ENCODE peak calls at places on chromosome 22, in four cellular contexts. S is spleen, E is right lobe of liver, N is breast epithelium. K is an unnamed sample.

GRCh38 chr22:46233231-46233630 is 16.9 kb downstream of the CDPF1 start:
- DNase-seq in N (no peak), E (no peak), S (peak; percentile 76), K (peak; percentile 76)

GRCh38 chr22:45538284-45538683 is 35.6 kb downstream of the FBLN1 start:
- DNase-seq in N (peak; percentile 62), E (no peak), S (no peak), K (no peak)

GRCh38 chr22:50083462-50084081 is 1.7 kb downstream of the MLC1 start:
- DNase-seq in N (no peak), E (no peak), S (peak; percentile 66), K (peak; percentile 48)

GRCh38 chr22:19709063-19709769 is 5.1 kb upstream of the SEPTIN5 start:
- DNase-seq in N (no peak), S (peak; percentile 44), E (no peak), K (peak; percentile 62)

GRCh38 chr22:20552913-20553401 is 45.5 kb downstream of the MED15 start:
- DNase-seq in E (no peak), S (peak; percentile 74), N (no peak), K (no peak)

GRCh38 chr22:25563757-25564319 is 637 bp upstream of the GRK3 start:
- DNase-seq in E (no peak), S (no peak), N (peak; percentile 30), K (peak; percentile 74)

GRCh38 chr22:35554297-35554845 is 13.7 kb downstream of the RASD2 start:
- DNase-seq in E (no peak), N (no peak), S (no peak), K (peak; percentile 80)

GRCh38 chr22:23403720-23404688 is 176.1 kb downstream of the IGLL1 start:
- DNase-seq in S (no peak), E (no peak), N (no peak), K (no peak)

GRCh38 chr22:22171357-22172218 is 73.0 kb upstream of the VPREB1 start:
- DNase-seq in E (no peak), S (no peak), N (no peak), K (peak; percentile 14)

GRCh38 chr22:23278883-23279675 is 98.8 kb downstream of the BCR start:
- DNase-seq in S (no peak), N (peak; percentile 96), E (no peak), K (no peak)

GRCh38 chr22:28864878-28865596 is 18.3 kb upstream of the ZNRF3 start:
- DNase-seq in N (no peak), E (peak; percentile 81), S (peak; percentile 41), K (no peak)

GRCh38 chr22:37240240-37240940 is 3.7 kb downstream of the RAC2 start:
- DNase-seq in S (peak; percentile 62), N (no peak), E (no peak), K (no peak)
- TF ChIP-seq POLR2A in S (no peak), N (no peak), E (no peak), K (no peak)

GRCh38 chr22:41517172-41518047 is 26.9 kb downstream of the POLR3H start:
- DNase-seq in E (no peak), N (peak; percentile 75), S (no peak), K (peak; percentile 44)
- TF ChIP-seq POLR2A in E (no peak), N (no peak), S (no peak), K (no peak)

GRCh38 chr22:27430799-27431480 is 370.6 kb downstream of the MN1 start:
- DNase-seq in N (no peak), E (no peak), S (no peak), K (no peak)

GRCh38 chr22:27434898-27435297 is 366.7 kb downstream of the MN1 start:
- DNase-seq in N (no peak), S (no peak), E (no peak), K (no peak)

GRCh38 chr22:27435839-27436581 is 365.5 kb downstream of the MN1 start:
- DNase-seq in S (no peak), N (no peak), E (no peak), K (no peak)

GRCh38 chr22:27431896-27432295 is 369.7 kb downstream of the MN1 start:
- DNase-seq in S (no peak), N (no peak), E (no peak), K (no peak)

DNA sequence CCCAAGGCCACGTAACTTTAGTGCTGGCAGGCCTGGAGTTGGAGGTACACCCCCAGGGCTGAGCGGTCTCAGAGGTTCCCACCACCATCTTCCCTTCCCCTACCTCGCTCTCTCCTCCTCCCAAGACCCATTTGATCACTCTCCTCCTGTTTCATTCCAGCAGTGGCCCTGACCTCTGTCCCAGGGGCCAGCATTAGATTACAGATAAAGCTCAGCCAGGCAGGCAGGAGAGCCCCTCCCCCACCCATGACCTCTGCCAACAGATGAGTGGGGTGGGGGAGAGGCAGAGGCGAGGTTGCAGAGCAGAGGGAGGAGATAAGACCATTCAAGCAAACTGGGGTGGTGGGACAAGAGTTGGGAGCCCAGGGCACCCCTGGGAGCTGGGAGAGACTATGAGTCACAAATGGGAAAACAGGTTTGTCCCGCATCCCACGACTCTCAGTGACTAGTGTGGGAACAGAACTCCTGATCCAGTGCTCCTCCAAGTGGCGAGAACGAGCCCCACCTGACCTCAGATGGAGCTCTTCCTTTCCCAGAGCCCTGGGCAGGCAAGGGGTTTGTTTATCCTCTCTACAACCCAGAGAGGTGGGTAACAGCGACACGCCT is 367.9 kb downstream of the MN1 start:
- DNase-seq in N (no peak), E (no peak), S (no peak), K (no peak)
- TF ChIP-seq POLR2A in N (no peak), E (no peak), S (no peak), K (no peak)

DNA sequence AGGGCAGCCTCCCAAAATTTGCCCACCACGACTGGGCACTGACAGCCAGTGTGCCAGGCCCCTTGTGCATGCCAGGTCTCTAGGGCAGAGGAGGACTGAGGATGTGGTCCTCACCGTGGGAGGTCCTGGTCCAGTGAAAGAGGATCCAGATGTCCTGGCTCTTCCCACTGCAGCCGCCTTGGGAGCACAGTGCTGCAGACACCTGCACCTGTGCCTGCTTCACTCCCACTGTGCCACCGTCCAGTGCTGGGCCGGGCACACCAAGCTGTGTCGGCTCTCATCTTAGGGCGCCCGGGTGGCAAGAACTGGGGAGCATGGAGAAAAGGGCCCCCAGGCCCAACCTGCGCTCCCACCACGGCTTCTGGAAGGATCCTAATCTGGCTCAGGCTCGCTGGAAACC is 1147.1 kb downstream of the BRD1 start:
- DNase-seq in S (no peak), E (no peak), N (no peak), K (no peak)
- TF ChIP-seq POLR2A in S (no peak), E (no peak), N (no peak), K (no peak)

DNA sequence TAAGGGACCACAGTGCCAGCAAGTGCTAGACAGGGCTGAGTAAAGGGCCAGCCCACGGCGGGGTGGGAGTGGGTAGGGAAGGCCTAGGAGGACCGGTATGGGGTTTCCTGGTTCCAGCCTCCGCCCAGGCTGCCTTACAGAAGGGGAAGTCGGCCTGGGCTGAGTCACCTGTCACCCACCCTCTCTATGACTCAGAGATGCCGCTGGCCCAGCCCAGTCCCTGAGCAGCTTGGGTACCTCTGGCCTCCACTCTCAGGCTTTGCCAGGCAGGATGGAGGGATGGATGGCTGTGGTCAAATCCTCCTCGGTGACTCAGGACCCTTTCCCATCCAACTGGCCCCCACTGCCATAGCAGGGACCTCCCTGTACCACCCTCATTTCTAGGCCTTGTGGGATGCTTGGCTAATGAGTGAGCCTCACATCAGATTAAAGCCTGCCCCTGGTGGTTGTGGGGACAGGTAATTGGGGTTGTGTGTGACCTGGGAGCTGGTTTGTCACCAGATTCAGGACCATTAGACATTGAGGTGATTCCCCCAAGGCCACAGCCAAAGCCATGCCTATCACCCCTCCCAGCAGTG is 13.9 kb downstream of the SLC35E4 start:
- DNase-seq in S (no peak), E (no peak), N (no peak), K (peak; percentile 88)
- TF ChIP-seq POLR2A in S (no peak), E (no peak), N (no peak), K (no peak)